ENCODE peak calls at places on chromosomes 5 and 9, in eight cellular contexts. Z is HCT116, G is fibroblast of lung, M is IMR-90, L is neural progenitor cell, P is PC-3, T is MM.1S, W is GM23248. D is an unnamed sample.

GRCh38 chr9:3809724-3810123 is 283.9 kb upstream of the RFX3 start:
- DNase-seq in Z (peak; percentile 22), G (peak; percentile 25), M (peak; percentile 18), L (no peak), P (peak; percentile 79), T (peak; percentile 93), W (peak; percentile 66), D (no peak)

GRCh38 chr5:163888366-163888765 is 382.9 kb downstream of the MAT2B start:
- DNase-seq in Z (no peak), G (peak; percentile 83), M (peak; percentile 30), L (no peak), P (no peak), T (no peak), W (no peak), D (no peak)

GRCh38 chr5:74324556-74324955 is 316.0 kb downstream of the ENC1 start:
- DNase-seq in Z (no peak), G (no peak), M (no peak), L (no peak), P (no peak), T (no peak), W (no peak), D (no peak)

GRCh38 chr9:133162802-133163558 is 734 bp downstream of the GBGT1 start:
- DNase-seq in Z (no peak), G (no peak), M (no peak), L (peak; percentile 28), P (no peak), T (no peak), W (peak; percentile 24), D (peak; percentile 80)

GRCh38 chr9:124553738-124554137 is 46.5 kb upstream of the NR5A1 start:
- DNase-seq in Z (no peak), G (peak; percentile 97), M (peak; percentile 94), L (no peak), P (peak; percentile 21), T (no peak), W (peak; percentile 86), D (no peak)

GRCh38 chr5:14790220-14790619 is 81.4 kb downstream of the ANKH start:
- DNase-seq in Z (no peak), G (peak; percentile 67), M (peak; percentile 18), L (no peak), P (no peak), T (no peak), W (no peak), D (no peak)

GRCh38 chr5:132422720-132423442 is 53.4 kb downstream of the SLC22A5 start:
- DNase-seq in Z (no peak), G (peak; percentile 57), M (peak; percentile 56), L (no peak), P (peak; percentile 45), T (peak; percentile 93), W (peak; percentile 65), D (no peak)

GRCh38 chr5:134549714-134550113 is 24.2 kb downstream of the JADE2 start:
- DNase-seq in Z (no peak), G (peak; percentile 85), M (peak; percentile 84), L (no peak), P (peak; percentile 41), T (no peak), W (peak; percentile 92), D (no peak)

GRCh38 chr5:149439899-149440655 is 61.0 kb upstream of the IL17B start:
- DNase-seq in Z (peak; percentile 95), G (peak; percentile 81), M (peak; percentile 47), L (peak; percentile 51), P (peak; percentile 100), T (no peak), W (peak; percentile 67), D (peak; percentile 87)

GRCh38 chr9:130938652-130939404 is at the start of gene FIBCD1:
- DNase-seq in Z (peak; percentile 29), G (peak; percentile 47), M (peak; percentile 34), L (peak; percentile 83), P (peak; percentile 40), T (no peak), W (peak; percentile 71), D (peak; percentile 73)

GRCh38 chr5:116557669-116558271 is 16.9 kb downstream of the SEMA6A start:
- DNase-seq in Z (no peak), G (peak; percentile 4), M (peak; percentile 8), L (peak; percentile 44), P (peak; percentile 38), T (peak; percentile 27), W (peak; percentile 41), D (no peak)

GRCh38 chr9:128099932-128100491 is 27.5 kb downstream of the PTGES2 start:
- DNase-seq in Z (no peak), G (peak; percentile 36), M (no peak), L (no peak), P (no peak), T (no peak), W (peak; percentile 29), D (peak; percentile 68)

GRCh38 chr9:122315534-122315933 is 50.9 kb downstream of the MRRF start:
- DNase-seq in Z (no peak), G (no peak), M (no peak), L (no peak), P (no peak), T (no peak), W (no peak), D (no peak)

GRCh38 chr9:4640027-4640426 is 22.1 kb upstream of the PLPP6 start:
- DNase-seq in Z (peak; percentile 31), G (no peak), M (no peak), L (peak; percentile 48), P (peak; percentile 27), T (peak; percentile 32), W (peak; percentile 46), D (no peak)

GRCh38 chr9:98108540-98109031 is 10.4 kb downstream of the TRIM14 start:
- DNase-seq in Z (no peak), G (no peak), M (no peak), L (no peak), P (no peak), T (peak; percentile 65), W (no peak), D (no peak)

GRCh38 chr5:55994998-55995914 is 493 bp upstream of the IL6ST start:
- DNase-seq in Z (peak; percentile 88), G (peak; percentile 95), M (peak; percentile 96), L (peak; percentile 99), P (peak; percentile 90), T (peak; percentile 96), W (peak; percentile 99), D (peak; percentile 99)

GRCh38 chr5:1479581-1480188 is 34.4 kb upstream of the SLC6A3 start:
- DNase-seq in Z (no peak), G (no peak), M (peak; percentile 36), L (peak; percentile 64), P (peak; percentile 35), T (no peak), W (peak; percentile 77), D (peak; percentile 76)

GRCh38 chr5:53645078-53645477 is 84.6 kb downstream of the NDUFS4 start:
- DNase-seq in Z (no peak), G (no peak), M (no peak), L (no peak), P (no peak), T (no peak), W (no peak), D (no peak)
- H3K9ac ChIP-seq in Z (no peak overlapping the region), G (no peak overlapping the region), M (no peak overlapping the region), L (no peak overlapping the region), P (no peak overlapping the region), T (no peak overlapping the region), W (no peak overlapping the region), D (no peak overlapping the region)

DNA sequence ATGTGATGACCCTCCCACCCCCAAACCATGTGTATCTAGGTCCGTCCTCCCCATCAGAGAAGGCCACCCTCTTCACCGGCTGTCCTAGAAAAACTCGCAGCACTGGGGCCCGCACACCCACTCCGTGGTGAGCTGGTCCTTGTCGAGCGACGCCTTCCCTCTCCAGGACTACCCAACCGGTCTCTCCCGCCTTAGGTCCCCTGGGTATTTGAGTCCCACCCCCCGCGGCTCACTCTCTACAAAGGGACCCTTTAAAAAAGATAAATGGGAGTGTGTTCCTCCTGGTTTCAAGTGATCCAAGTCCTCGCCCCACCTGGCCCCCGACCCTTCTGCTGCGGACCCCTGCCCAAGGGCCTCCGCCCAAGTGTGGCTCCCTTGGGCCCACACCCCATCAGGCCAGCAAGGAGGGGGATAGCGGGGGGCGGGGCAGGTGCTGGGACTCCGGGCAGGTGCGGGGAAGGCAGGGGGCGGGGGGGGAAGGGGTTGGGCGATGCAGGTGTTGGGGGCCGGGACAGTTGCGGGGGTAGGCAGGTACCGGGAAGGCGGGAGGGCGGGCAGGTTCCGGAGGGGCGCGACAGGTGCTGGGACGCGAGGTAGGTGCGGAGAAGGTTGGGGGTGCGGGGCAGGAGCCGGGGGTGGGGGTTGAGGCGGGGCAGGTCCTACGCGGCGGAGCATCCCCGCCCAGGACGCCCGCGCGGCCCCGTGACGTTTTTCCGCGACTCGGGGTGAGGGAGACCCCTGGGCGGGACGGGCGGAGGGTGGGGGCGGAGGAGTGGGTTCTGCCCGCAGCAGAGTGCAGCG is 941 bp upstream of the ARRDC1 start:
- DNase-seq in Z (no peak), G (no peak), M (no peak), L (peak; percentile 39), P (no peak), T (no peak), W (peak; percentile 45), D (no peak)
- H3K4me3 ChIP-seq in Z (peak overlapping the region; percentile 26), G (peak overlapping the region; percentile 14), M (peak overlapping the region; percentile 67), L (peak overlapping the region; percentile 57), P (no peak overlapping the region), T (no peak overlapping the region), W (peak overlapping the region; percentile 60), D (no peak overlapping the region)

DNA sequence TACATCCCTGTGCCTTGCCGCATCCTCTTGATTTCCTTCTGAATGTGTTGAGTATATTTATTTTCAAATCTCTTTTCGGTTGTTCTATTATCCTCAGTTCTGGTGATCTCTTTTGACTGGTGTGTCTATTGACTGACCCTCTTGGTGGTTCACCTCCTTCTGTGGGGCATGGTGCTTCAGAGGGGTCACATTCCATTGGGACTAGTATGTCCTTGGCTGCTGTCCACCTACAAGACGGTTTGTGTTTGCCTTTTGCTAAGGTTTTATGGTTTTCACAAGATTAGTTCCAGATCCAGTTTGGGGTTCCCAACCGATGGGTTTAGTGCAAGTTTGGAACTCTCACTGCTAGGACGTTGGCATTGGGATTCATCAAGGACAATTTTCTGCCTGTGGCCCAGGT is 66.6 kb downstream of the PHF2 start:
- DNase-seq in Z (no peak), G (peak; percentile 81), M (peak; percentile 82), L (no peak), P (peak; percentile 42), T (no peak), W (peak; percentile 67), D (no peak)
- H3K4me1 ChIP-seq in Z (no peaks in the 10 kb centered on the region), G (peaks cover 5% of the 10 kb centered on the region), M (peaks cover 3% of the 10 kb centered on the region), L (no peaks in the 10 kb centered on the region), P (peaks cover 5% of the 10 kb centered on the region), T (no peaks in the 10 kb centered on the region), W (no peaks in the 10 kb centered on the region), D (peaks cover 2% of the 10 kb centered on the region)

GRCh38 chr5:90944116-90944515 is 385.5 kb downstream of the ADGRV1 start:
- DNase-seq in Z (no peak), G (peak; percentile 23), M (peak; percentile 73), L (no peak), P (no peak), T (no peak), W (no peak), D (no peak)

GRCh38 chr5:90934738-90935137 is 376.1 kb downstream of the ADGRV1 start:
- DNase-seq in Z (no peak), G (no peak), M (no peak), L (no peak), P (no peak), T (no peak), W (no peak), D (no peak)

GRCh38 chr5:90939208-90939607 is 380.6 kb downstream of the ADGRV1 start:
- DNase-seq in Z (no peak), G (peak; percentile 43), M (no peak), L (no peak), P (no peak), T (no peak), W (peak; percentile 29), D (no peak)

GRCh38 chr5:90941002-90941720 is 382.6 kb downstream of the ADGRV1 start:
- DNase-seq in Z (no peak), G (no peak), M (no peak), L (no peak), P (peak; percentile 28), T (no peak), W (no peak), D (no peak)

GRCh38 chr5:90940227-90940995 is 381.8 kb downstream of the ADGRV1 start:
- DNase-seq in Z (no peak), G (peak; percentile 47), M (peak; percentile 60), L (peak; percentile 74), P (peak; percentile 53), T (peak; percentile 58), W (peak; percentile 42), D (peak; percentile 64)
- H3K9ac ChIP-seq in Z (no peak overlapping the region), G (no peak overlapping the region), M (peak overlapping the region; percentile 2), L (peak overlapping the region; percentile 43), P (no peak overlapping the region), T (no peak overlapping the region), W (no peak overlapping the region), D (no peak overlapping the region)